ENCODE peak calls at places on chromosomes 1 and 21, in seven cellular contexts. One of them, this sample, is unnamed.

GRCh38 chr1:205949753-205950152 is 6.5 kb upstream of the SLC26A9 start:
- DNase-seq in T-helper 2 cell: no peak
- DNase-seq in left ventricle myocardium superior: no peak
- DNase-seq in nephron progenitor cell: no peak
- DNase-seq in NCI-H1436: no peak
- DNase-seq in NCI-H524: no peak
- DNase-seq in HEK293T: no peak
- DNase-seq in this sample: no peak

GRCh38 chr1:70805641-70806040 is 242.0 kb downstream of the PTGER3 start:
- DNase-seq in T-helper 2 cell: no peak
- DNase-seq in left ventricle myocardium superior: no peak
- DNase-seq in nephron progenitor cell: no peak
- DNase-seq in NCI-H1436: no peak
- DNase-seq in NCI-H524: no peak
- DNase-seq in HEK293T: no peak
- DNase-seq in this sample: no peak

GRCh38 chr1:31765041-31765467 is 914 bp upstream of the ADGRB2 start:
- DNase-seq in T-helper 2 cell: no peak
- DNase-seq in left ventricle myocardium superior: peak; percentile 35
- DNase-seq in nephron progenitor cell: peak; percentile 59
- DNase-seq in NCI-H1436: peak; percentile 29
- DNase-seq in NCI-H524: peak; percentile 78
- DNase-seq in HEK293T: peak; percentile 52
- DNase-seq in this sample: no peak

GRCh38 chr21:42513985-42514882 is 582 bp downstream of the SLC37A1 start:
- DNase-seq in T-helper 2 cell: peak; percentile 43
- DNase-seq in left ventricle myocardium superior: peak; percentile 74
- DNase-seq in nephron progenitor cell: peak; percentile 60
- DNase-seq in NCI-H1436: no peak
- DNase-seq in NCI-H524: peak; percentile 43
- DNase-seq in HEK293T: peak; percentile 58
- DNase-seq in this sample: peak; percentile 33

GRCh38 chr1:226351709-226352108 is 42.7 kb upstream of the LIN9 start:
- DNase-seq in T-helper 2 cell: no peak
- DNase-seq in left ventricle myocardium superior: no peak
- DNase-seq in nephron progenitor cell: no peak
- DNase-seq in NCI-H1436: no peak
- DNase-seq in NCI-H524: no peak
- DNase-seq in HEK293T: no peak
- DNase-seq in this sample: no peak

GRCh38 chr1:16131636-16132324 is 24.1 kb downstream of the EPHA2 start:
- DNase-seq in T-helper 2 cell: no peak
- DNase-seq in left ventricle myocardium superior: no peak
- DNase-seq in nephron progenitor cell: no peak
- DNase-seq in NCI-H1436: no peak
- DNase-seq in NCI-H524: no peak
- DNase-seq in HEK293T: no peak
- DNase-seq in this sample: no peak

GRCh38 chr1:153845158-153845557 is 70.0 kb downstream of the SLC27A3 start:
- DNase-seq in T-helper 2 cell: no peak
- DNase-seq in left ventricle myocardium superior: no peak
- DNase-seq in nephron progenitor cell: no peak
- DNase-seq in NCI-H1436: no peak
- DNase-seq in NCI-H524: no peak
- DNase-seq in HEK293T: no peak
- DNase-seq in this sample: no peak

GRCh38 chr1:924619-925323 is 1.0 kb downstream of the SAMD11 start:
- DNase-seq in T-helper 2 cell: no peak
- DNase-seq in left ventricle myocardium superior: peak; percentile 66
- DNase-seq in nephron progenitor cell: peak; percentile 72
- DNase-seq in NCI-H1436: no peak
- DNase-seq in NCI-H524: peak; percentile 37
- DNase-seq in HEK293T: peak; percentile 38
- DNase-seq in this sample: no peak

GRCh38 chr1:162663086-162663485 is 30.8 kb downstream of the DDR2 start:
- DNase-seq in T-helper 2 cell: no peak
- DNase-seq in left ventricle myocardium superior: no peak
- DNase-seq in nephron progenitor cell: no peak
- DNase-seq in NCI-H1436: no peak
- DNase-seq in NCI-H524: no peak
- DNase-seq in HEK293T: no peak
- DNase-seq in this sample: no peak

This sample was measured in T-cell.